ENCODE peak calls at places on chromosomes 1 and 21, in eight cellular contexts. D is CD8-positive, alpha-beta T cell; R is upper lobe of right lung; Q is bronchial epithelial cell; Y is BE2C; U is hepatocyte; A is transverse colon; V is NB4. M is an unnamed sample.

GRCh38 chr21:39314155-39315027 is 959 bp upstream of the BRWD1 start:
- DNase-seq in D (peak), R (no peak), Q (peak), Y (peak), U (peak), A (peak), V (peak), M (peak)

GRCh38 chr1:39980555-39981313 is 25.8 kb downstream of the MFSD2A start:
- DNase-seq in D (no peak), R (peak), Q (peak), Y (no peak), U (peak), A (peak), V (peak), M (peak)

GRCh38 chr1:156726549-156727226 is 1.6 kb upstream of the METTL25B start:
- DNase-seq in D (peak), R (no peak), Q (peak), Y (peak), U (peak), A (peak), V (peak), M (peak)

GRCh38 chr21:46500224-46500861 is 41.7 kb downstream of the DIP2A start:
- DNase-seq in D (no peak), R (no peak), Q (peak), Y (no peak), U (peak), A (no peak), V (peak), M (peak)

GRCh38 chr1:172360511-172360910 is 60.0 kb upstream of the C1orf105 start:
- DNase-seq in D (no peak), R (no peak), Q (peak), Y (no peak), U (no peak), A (no peak), V (no peak), M (peak)

GRCh38 chr1:201254625-201255469 is 28.5 kb upstream of the PKP1 start:
- DNase-seq in D (peak), R (peak), Q (no peak), Y (peak), U (peak), A (peak), V (peak), M (peak)

GRCh38 chr1:185939142-185939541 is 205.0 kb downstream of the HMCN1 start:
- DNase-seq in D (no peak), R (no peak), Q (peak), Y (no peak), U (no peak), A (no peak), V (no peak), M (no peak)

GRCh38 chr1:179217943-179218507 is 11.5 kb downstream of the ABL2 start:
- DNase-seq in D (no peak), R (no peak), Q (peak), Y (no peak), U (no peak), A (no peak), V (peak), M (peak)

GRCh38 chr1:155006601-155007101 is 4.0 kb downstream of the ZBTB7B start:
- DNase-seq in D (no peak), R (no peak), Q (no peak), Y (no peak), U (no peak), A (peak), V (peak), M (no peak)

GRCh38 chr1:152479792-152480595 is 30.6 kb upstream of the LCE5A start:
- DNase-seq in D (peak), R (peak), Q (no peak), Y (peak), U (no peak), A (peak), V (peak), M (peak)

GRCh38 chr1:235858784-235859183 is 7.9 kb downstream of the LYST start:
- DNase-seq in D (no peak), R (no peak), Q (no peak), Y (no peak), U (no peak), A (no peak), V (no peak), M (no peak)

GRCh38 chr1:208273386-208274021 is 29.3 kb upstream of the PLXNA2 start:
- DNase-seq in D (no peak), R (no peak), Q (no peak), Y (no peak), U (no peak), A (no peak), V (no peak), M (no peak)

GRCh38 chr1:86137458-86137857 is 19.1 kb downstream of the COL24A1 start:
- DNase-seq in D (no peak), R (no peak), Q (peak), Y (no peak), U (no peak), A (no peak), V (peak), M (peak)

GRCh38 chr1:209768354-209768774 is 12.5 kb downstream of the TRAF3IP3 start:
- DNase-seq in D (peak), R (no peak), Q (no peak), Y (no peak), U (no peak), A (peak), V (peak), M (no peak)

GRCh38 chr1:241837901-241838300 is 10.1 kb upstream of the EXO1 start:
- DNase-seq in D (no peak), R (no peak), Q (peak), Y (no peak), U (peak), A (no peak), V (no peak), M (peak)

GRCh38 chr21:28336299-28336698 is 656.4 kb downstream of the LTN1 start:
- DNase-seq in D (no peak), R (no peak), Q (peak), Y (peak), U (peak), A (no peak), V (peak), M (peak)

GRCh38 chr1:119285482-119285881 is 83.1 kb upstream of the HAO2 start:
- DNase-seq in D (no peak), R (no peak), Q (peak), Y (no peak), U (peak), A (no peak), V (peak), M (peak)

GRCh38 chr1:67618285-67619018 is 66.5 kb upstream of the GADD45A start:
- DNase-seq in D (no peak), R (no peak), Q (peak), Y (no peak), U (peak), A (peak), V (no peak), M (peak)

GRCh38 chr1:180912801-180913616 is at the start of gene KIAA1614:
- DNase-seq in D (no peak), R (peak), Q (no peak), Y (no peak), U (peak), A (no peak), V (peak), M (peak)

GRCh38 chr1:170857955-170858354 is 77.4 kb upstream of the MROH9 start:
- DNase-seq in D (no peak), R (no peak), Q (no peak), Y (no peak), U (no peak), A (no peak), V (no peak), M (no peak)

GRCh38 chr21:16407403-16408279 is 677.9 kb downstream of the USP25 start:
- DNase-seq in D (no peak), R (no peak), Q (no peak), Y (peak), U (no peak), A (no peak), V (no peak), M (no peak)

GRCh38 chr1:54582566-54583306 is 34.7 kb downstream of the ACOT11 start:
- DNase-seq in D (no peak), R (no peak), Q (no peak), Y (peak), U (no peak), A (no peak), V (no peak), M (no peak)

GRCh38 chr1:76279387-76279748 is 204.8 kb downstream of the ST6GALNAC3 start:
- DNase-seq in D (no peak), R (no peak), Q (no peak), Y (peak), U (peak), A (no peak), V (no peak), M (no peak)

GRCh38 chr1:200979574-200980451 is 43.7 kb downstream of the KIF21B start:
- DNase-seq in D (peak), R (no peak), Q (peak), Y (peak), U (peak), A (peak), V (peak), M (peak)

GRCh38 chr1:206784471-206784903 is 12.2 kb upstream of the IL10 start:
- DNase-seq in D (peak), R (no peak), Q (no peak), Y (no peak), U (no peak), A (peak), V (no peak), M (peak)

GRCh38 chr1:37765937-37766664 is 1.2 kb upstream of the EPHA10 start:
- DNase-seq in D (no peak), R (no peak), Q (no peak), Y (peak), U (no peak), A (no peak), V (peak), M (no peak)

GRCh38 chr1:38092256-38092655 is 45.7 kb upstream of the POU3F1 start:
- DNase-seq in D (no peak), R (no peak), Q (no peak), Y (no peak), U (no peak), A (no peak), V (no peak), M (no peak)

GRCh38 chr1:223106856-223107255 is 36.2 kb downstream of the TLR5 start:
- DNase-seq in D (no peak), R (no peak), Q (no peak), Y (no peak), U (no peak), A (no peak), V (peak), M (no peak)

GRCh38 chr21:34042735-34043134 is 30.6 kb upstream of the MRPS6 start:
- DNase-seq in D (no peak), R (no peak), Q (no peak), Y (no peak), U (no peak), A (no peak), V (no peak), M (no peak)
- H3K4me3 ChIP-seq in D (no peak), R (no peak), Q (no peak), Y (no peak), U (no peak), A (no peak), V (no peak), M (no peak)

DNA sequence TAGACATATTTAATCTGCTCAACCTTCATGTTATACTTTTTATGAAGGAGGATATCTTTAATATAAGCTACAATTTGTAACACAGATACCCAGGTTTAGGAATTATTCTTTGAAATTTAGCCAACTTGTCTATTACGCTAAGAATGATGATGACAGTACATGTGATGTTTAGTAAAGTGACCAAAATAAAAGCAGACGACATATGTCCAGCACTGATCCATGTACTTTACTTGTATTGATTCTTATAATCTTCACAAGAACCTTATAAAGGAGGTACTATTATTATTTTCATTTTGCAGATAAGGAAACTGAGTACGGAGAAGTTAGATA is 37.2 kb upstream of the ATG4C start:
- DNase-seq in D (no peak), R (no peak), Q (no peak), Y (no peak), U (no peak), A (no peak), V (no peak), M (no peak)
- TF ChIP-seq CTCF in D (no peak), R (no peak), Q (no peak), Y (no peak), U (no peak), A (no peak), V (no peak), M (no peak)

DNA sequence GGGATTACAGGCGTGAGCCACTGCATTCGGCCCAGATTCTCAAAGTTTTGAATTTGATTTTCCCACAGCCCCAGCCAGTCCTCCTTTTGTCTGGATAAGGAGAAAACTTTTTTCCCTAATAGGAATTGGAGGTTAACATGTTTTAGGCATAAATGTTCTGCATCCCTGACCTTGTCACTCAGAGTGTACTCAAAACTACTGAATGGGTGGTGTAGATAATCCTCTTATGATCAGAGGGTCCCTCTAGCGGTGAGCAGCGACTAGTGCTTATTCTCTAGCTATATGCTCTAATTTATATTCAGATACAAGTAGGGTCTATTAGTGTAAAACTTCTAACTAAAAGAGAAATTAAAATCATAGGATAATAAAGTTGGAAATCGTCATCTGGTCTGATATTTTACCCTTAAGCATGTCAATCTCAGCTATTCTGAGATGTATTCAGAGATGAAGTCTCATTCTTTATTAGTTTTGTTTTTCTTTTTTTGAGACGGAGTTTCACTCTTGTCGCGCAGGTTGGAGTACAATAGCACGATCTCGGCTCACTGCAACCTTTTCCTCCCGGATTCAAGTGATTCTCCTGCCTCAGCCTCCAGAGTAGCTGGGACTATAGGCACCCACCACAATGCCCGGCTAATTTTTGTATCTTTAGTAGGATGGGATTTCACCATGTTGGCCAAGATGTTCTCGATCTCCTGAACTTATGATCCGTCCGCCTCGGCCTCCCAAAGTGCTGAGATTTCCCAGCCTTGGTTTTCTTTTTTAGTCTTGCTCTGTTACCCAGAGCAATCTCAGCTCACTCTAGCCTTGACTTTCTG is 2.7 kb upstream of the PSMD4 start:
- DNase-seq in D (peak), R (no peak), Q (peak), Y (peak), U (peak), A (peak), V (peak), M (peak)
- H3K4me3 ChIP-seq in D (no peak), R (no peak), Q (no peak), Y (no peak), U (no peak), A (no peak), V (no peak), M (no peak)

DNA sequence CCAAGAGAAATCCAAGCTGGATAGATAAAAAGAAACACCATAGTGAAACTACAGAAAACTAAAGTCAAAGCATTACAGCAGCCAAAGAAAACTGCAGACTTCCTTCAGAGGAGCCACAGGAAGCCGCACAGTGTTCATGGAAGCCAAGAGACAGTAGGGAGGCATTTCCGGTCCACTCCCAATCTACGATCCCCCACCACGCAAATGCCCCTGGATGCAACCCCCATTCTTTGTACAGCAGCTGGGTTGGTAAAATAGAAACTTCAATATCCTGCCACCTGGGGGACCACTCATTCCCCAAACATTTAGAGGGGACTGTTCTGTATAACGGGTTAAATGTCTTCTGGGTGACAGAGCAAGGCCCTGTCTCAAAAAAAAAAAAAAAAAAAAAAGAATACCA is 43.9 kb upstream of the TSPEAR start:
- DNase-seq in D (no peak), R (no peak), Q (peak), Y (no peak), U (no peak), A (no peak), V (no peak), M (no peak)
- TF ChIP-seq CTCF in D (no peak), R (no peak), Q (peak), Y (no peak), U (no peak), A (no peak), V (no peak), M (no peak)

GRCh38 chr1:193592325-193592724 is 405.9 kb upstream of the B3GALT2 start:
- DNase-seq in D (no peak), R (no peak), Q (no peak), Y (no peak), U (no peak), A (no peak), V (no peak), M (no peak)
- H3K4me3 ChIP-seq in D (no peak), R (no peak), Q (no peak), Y (no peak), U (no peak), A (no peak), V (no peak), M (no peak)

GRCh38 chr1:58555393-58555792 is 8.9 kb upstream of the OMA1 start:
- DNase-seq in D (no peak), R (no peak), Q (no peak), Y (no peak), U (no peak), A (no peak), V (no peak), M (no peak)
- TF ChIP-seq CTCF in D (no peak), R (no peak), Q (no peak), Y (no peak), U (no peak), A (no peak), V (no peak), M (no peak)

M was measured in epithelial cell of esophagus.